ENCODE peak calls at places on chromosomes 13 and 19, in four cellular contexts. T is ovary, U is testis, S is heart right ventricle. N is an unnamed sample. For H3K4me1, the result is how much of the 10 kb centered on the place peaks cover.

GRCh38 chr19:57903298-57904174 is 12.9 kb downstream of the ZNF417 start:
- DNase-seq in U (no peak), T (no peak), S (no peak), N (no peak)

GRCh38 chr19:19372656-19373416 is 32.6 kb upstream of the GATAD2A start:
- DNase-seq in T (no peak), S (peak), U (peak), N (peak)

GRCh38 chr19:16039545-16039944 is 36.8 kb upstream of the TPM4 start:
- DNase-seq in T (no peak), S (no peak), U (no peak), N (no peak)

GRCh38 chr13:33545492-33545891 is 259.9 kb upstream of the STARD13 start:
- DNase-seq in T (no peak), S (no peak), U (no peak), N (no peak)

GRCh38 chr19:7595466-7596133 is at the start of gene CAMSAP3:
- DNase-seq in T (no peak), U (no peak), S (no peak), N (peak)

GRCh38 chr13:44050450-44051063 is 170.9 kb downstream of the LACC1 start:
- DNase-seq in U (no peak), T (no peak), S (peak), N (peak)

GRCh38 chr13:44364601-44365000 is 9.0 kb upstream of the SERP2 start:
- DNase-seq in S (no peak), T (no peak), U (no peak), N (no peak)

GRCh38 chr19:18496167-18496979 is 25.5 kb downstream of the ELL start:
- DNase-seq in S (no peak), U (no peak), T (no peak), N (no peak)

GRCh38 chr13:34108396-34108795 is 290.4 kb downstream of the RFC3 start:
- DNase-seq in S (no peak), U (no peak), T (no peak), N (no peak)

GRCh38 chr19:19661675-19662251 is 1.7 kb downstream of the ATP13A1 start:
- DNase-seq in U (no peak), S (no peak), T (no peak), N (peak)

GRCh38 chr19:41218615-41219507 is at the start of gene AXL:
- DNase-seq in T (peak), U (peak), S (peak), N (peak)

GRCh38 chr19:5166262-5166661 is 174.3 kb downstream of the PTPRS start:
- DNase-seq in U (no peak), S (no peak), T (no peak), N (no peak)

GRCh38 chr19:55368106-55368505 is 2.2 kb downstream of the IL11 start:
- DNase-seq in T (no peak), S (no peak), U (no peak), N (no peak)

GRCh38 chr19:55365245-55365644 is 2.2 kb upstream of the GARIN5B start:
- DNase-seq in U (no peak), T (no peak), S (no peak), N (no peak)

GRCh38 chr19:55366790-55367189 is 3.5 kb downstream of the IL11 start:
- DNase-seq in T (no peak), U (no peak), S (no peak), N (no peak)

GRCh38 chr19:55362990-55363716 is at the start of gene GARIN5B:
- DNase-seq in U (no peak), S (no peak), T (no peak), N (no peak)

DNA sequence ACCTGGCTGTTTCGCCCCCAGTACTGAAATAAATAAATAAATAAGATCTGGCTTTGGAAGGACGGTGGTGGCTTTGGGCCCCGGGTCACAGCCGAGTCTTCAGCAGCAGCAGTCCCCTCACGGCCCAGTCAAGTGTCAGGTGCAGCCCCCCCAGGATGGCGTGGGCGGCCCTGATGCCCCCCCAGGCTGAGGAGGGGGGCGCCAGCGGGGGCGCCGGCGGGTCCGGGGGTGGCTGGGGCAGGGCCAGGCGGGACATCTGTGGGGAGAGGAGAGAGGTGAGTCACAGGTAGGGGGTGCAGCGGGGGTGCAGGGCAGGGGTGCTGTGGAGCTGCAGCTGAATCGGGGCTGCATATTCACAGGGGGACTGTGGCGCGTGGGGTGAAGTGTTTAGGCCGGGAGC is 2.9 kb upstream of the GARIN5B start:
- DNase-seq in T (no peak), U (no peak), S (no peak), N (no peak)
- H3K27ac ChIP-seq in T (no peak), U (no peak), S (no peak), N (no peak)

GRCh38 chr13:30742896-30743295 is 7.6 kb downstream of the ALOX5AP start:
- DNase-seq in S (no peak), U (no peak), T (no peak), N (no peak)

GRCh38 chr13:30738526-30738925 is 3.2 kb downstream of the ALOX5AP start:
- DNase-seq in T (no peak), S (no peak), U (no peak), N (peak)

GRCh38 chr13:30738946-30739528 is 3.7 kb downstream of the ALOX5AP start:
- DNase-seq in U (no peak), S (no peak), T (no peak), N (no peak)

GRCh38 chr13:30737511-30738342 is 2.4 kb downstream of the ALOX5AP start:
- DNase-seq in T (no peak), U (no peak), S (no peak), N (peak)

GRCh38 chr13:30739646-30740642 is 4.6 kb downstream of the ALOX5AP start:
- DNase-seq in S (no peak), U (no peak), T (no peak), N (no peak)
- H3K4me1 ChIP-seq in S (under half), U (under half), T (under half), N (half or more)

GRCh38 chr13:30466841-30467252 is 1.1 kb upstream of the HMGB1 start:
- DNase-seq in S (no peak), U (no peak), T (no peak), N (peak)
- H3K4me3 ChIP-seq in S (no peak), U (no peak), T (no peak), N (peak)

GRCh38 chr13:77509221-77509620 is 26.3 kb upstream of the SCEL start:
- DNase-seq in T (no peak), U (no peak), S (no peak), N (no peak)
- H3K27ac ChIP-seq in T (no peak), U (no peak), S (no peak), N (no peak)

GRCh38 chr13:111213964-111214726 is 99.0 kb downstream of the ARHGEF7 start:
- DNase-seq in T (no peak), U (no peak), S (no peak), N (no peak)
- H3K4me1 ChIP-seq in T (under half), U (under half), S (under half), N (under half)

GRCh38 chr19:45401815-45402468 is 2.9 kb downstream of the PPP1R13L start:
- DNase-seq in T (no peak), U (no peak), S (no peak), N (no peak)
- H3K4me3 ChIP-seq in T (no peak), U (no peak), S (no peak), N (no peak)

GRCh38 chr19:55169136-55169535 is 2.7 kb upstream of the DNAAF3 start:
- DNase-seq in U (no peak), S (no peak), T (no peak), N (no peak)

GRCh38 chr19:55165952-55166529 is 372 bp downstream of the DNAAF3 start:
- DNase-seq in U (peak), S (peak), T (no peak), N (peak)

GRCh38 chr19:55161571-55162322 is 4.2 kb upstream of the TNNI3 start:
- DNase-seq in S (no peak), T (no peak), U (no peak), N (no peak)

GRCh38 chr19:55171440-55171839 is 5.0 kb upstream of the DNAAF3 start:
- DNase-seq in T (no peak), U (no peak), S (no peak), N (no peak)

GRCh38 chr19:55166530-55167268 is at the start of gene DNAAF3:
- DNase-seq in T (peak), S (peak), U (peak), N (peak)
- H3K27ac ChIP-seq in T (no peak), S (no peak), U (no peak), N (no peak)

GRCh38 chr13:40558656-40559055 is 107.8 kb downstream of the FOXO1 start:
- DNase-seq in S (no peak), T (no peak), U (no peak), N (no peak)
- H3K4me1 ChIP-seq in S (under half), T (under half), U (under half), N (under half)